ENCODE peak calls at places on chromosome 2, in six cellular contexts. K is mesendoderm, H is IMR-90, O is H9, P is mesenchymal stem cell, X is H1. C is an unnamed sample. For H3K79me1, the result is how much of the 10 kb centered on the place peaks cover.

GRCh38 chr2:768484-768883 is 91.3 kb upstream of the TMEM18 start:
- DNase-seq in K (no peak), H (no peak), O (no peak), P (no peak), X (no peak), C (no peak)

GRCh38 chr2:219949053-219949452 is 321.6 kb downstream of the SLC4A3 start:
- DNase-seq in K (no peak), H (no peak), O (no peak), P (no peak), X (no peak), C (no peak)

GRCh38 chr2:85792783-85793441 is 39.1 kb downstream of the ATOH8 start:
- DNase-seq in K (peak), H (peak), O (no peak), P (peak), X (no peak), C (no peak)

GRCh38 chr2:226002438-226002837 is 602.9 kb downstream of the NYAP2 start:
- DNase-seq in K (peak), H (peak), O (no peak), P (peak), X (no peak), C (no peak)

GRCh38 chr2:127826047-127826446 is 15.1 kb upstream of the WDR33 start:
- DNase-seq in K (no peak), H (peak), O (no peak), P (no peak), X (no peak), C (no peak)

GRCh38 chr2:229610359-229610758 is 104.0 kb downstream of the DNER start:
- DNase-seq in K (no peak), H (peak), O (no peak), P (no peak), X (no peak), C (no peak)

GRCh38 chr2:176589956-176590509 is 320.8 kb downstream of the MTX2 start:
- DNase-seq in K (no peak), H (peak), O (no peak), P (no peak), X (no peak), C (no peak)

GRCh38 chr2:19178175-19178574 is 180.2 kb downstream of the OSR1 start:
- DNase-seq in K (no peak), H (peak), O (no peak), P (no peak), X (no peak), C (no peak)

GRCh38 chr2:152740743-152741328 is 22.4 kb downstream of the ARL6IP6 start:
- DNase-seq in K (peak), H (peak), O (no peak), P (peak), X (no peak), C (no peak)

GRCh38 chr2:205902899-205903236 is 183.1 kb downstream of the INO80D start:
- DNase-seq in K (no peak), H (no peak), O (no peak), P (no peak), X (no peak), C (no peak)

GRCh38 chr2:134917958-134918517 is 584 bp upstream of the CCNT2 start:
- DNase-seq in K (no peak), H (no peak), O (no peak), P (peak), X (no peak), C (peak)

GRCh38 chr2:740446-741293 is 63.5 kb upstream of the TMEM18 start:
- DNase-seq in K (peak), H (peak), O (peak), P (peak), X (peak), C (peak)

GRCh38 chr2:156580501-156580900 is 144.3 kb downstream of the GPD2 start:
- DNase-seq in K (peak), H (no peak), O (no peak), P (no peak), X (no peak), C (no peak)

GRCh38 chr2:36404754-36405153 is 49.2 kb downstream of the CRIM1 start:
- DNase-seq in K (no peak), H (no peak), O (no peak), P (no peak), X (no peak), C (no peak)

GRCh38 chr2:122451040-122451439 is 695.6 kb downstream of the TSN start:
- DNase-seq in K (peak), H (peak), O (peak), P (peak), X (no peak), C (no peak)

GRCh38 chr2:233270951-233271350 is 19.5 kb downstream of the ATG16L1 start:
- DNase-seq in K (no peak), H (no peak), O (no peak), P (no peak), X (no peak), C (no peak)

GRCh38 chr2:132754867-132755472 is 85.0 kb upstream of the LYPD1 start:
- DNase-seq in K (no peak), H (no peak), O (no peak), P (no peak), X (no peak), C (no peak)
- H3K23ac ChIP-seq in K (no peak), H (no peak), O (no peak), P (no peak), X (no peak), C (no peak)

DNA sequence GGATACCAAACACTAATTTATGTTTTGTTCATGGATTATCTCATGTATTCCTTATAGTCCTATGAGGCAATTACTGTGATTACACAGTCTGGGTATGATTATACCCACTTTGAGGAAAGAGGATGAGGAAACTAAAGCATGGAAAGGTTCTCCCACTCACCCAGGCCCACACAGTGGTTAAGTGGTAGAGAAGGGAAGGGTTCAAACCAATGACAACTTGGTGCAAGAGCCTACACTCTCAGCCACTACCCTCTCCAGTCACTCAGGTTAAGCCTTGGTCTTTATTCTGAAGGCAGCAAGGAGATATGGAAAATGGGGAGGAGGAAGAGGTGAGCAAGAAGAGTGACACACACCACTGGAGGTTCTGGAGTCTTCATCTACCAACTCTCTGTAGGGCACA is 64.4 kb upstream of the PPP1CB start:
- DNase-seq in K (no peak), H (no peak), O (no peak), P (no peak), X (no peak), C (no peak)
- H3K79me1 ChIP-seq in K (under half), H (under half), O (under half), P (under half), X (under half), C (under half)

DNA sequence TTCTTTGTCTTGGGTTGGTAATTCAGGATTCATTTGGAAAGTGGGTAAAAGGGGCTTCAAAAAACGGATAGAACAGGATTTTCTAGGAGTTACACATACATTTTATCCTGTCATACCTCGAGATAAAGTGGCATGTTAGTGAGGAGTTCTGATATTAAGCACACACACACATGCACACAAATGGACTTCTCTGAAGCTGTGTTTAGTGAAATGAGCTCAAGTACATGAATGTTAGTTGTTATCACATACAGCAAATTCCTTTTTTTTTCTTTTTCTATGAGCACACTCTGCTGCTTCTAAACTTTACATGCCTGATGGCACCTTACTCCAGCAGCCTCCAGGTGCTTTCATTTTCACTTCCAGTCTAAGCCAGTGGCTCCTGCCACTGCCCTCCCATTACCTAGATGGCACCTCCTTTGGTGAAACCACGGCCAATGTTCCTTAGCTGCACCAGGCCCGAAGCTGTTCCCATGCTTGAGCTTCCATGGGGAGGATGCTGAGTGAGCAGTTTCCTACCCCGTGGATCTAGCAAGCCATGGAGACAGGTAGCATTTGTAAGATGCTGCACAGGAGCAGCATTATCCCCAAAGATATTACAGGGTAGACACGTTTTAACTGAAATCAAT is 49.7 kb downstream of the STAT1 start:
- DNase-seq in K (no peak), H (no peak), O (no peak), P (no peak), X (no peak), C (no peak)
- H3K23ac ChIP-seq in K (no peak), H (no peak), O (no peak), P (no peak), X (no peak), C (no peak)

GRCh38 chr2:46167406-46167805 is 129.8 kb upstream of the EPAS1 start:
- DNase-seq in K (no peak), H (no peak), O (no peak), P (no peak), X (no peak), C (no peak)
- H3K79me1 ChIP-seq in K (under half), H (under half), O (under half), P (under half), X (under half), C (under half)

C was measured in neuronal stem cell.